ENCODE peak calls at places on chromosomes 13 and 19, in five cellular contexts. Q is CD4-positive, alpha-beta memory T cell; B is iPS DF 6.9; X is left ventricle myocardium inferior; K is naive thymus-derived CD4-positive, alpha-beta T cell. Z is an unnamed sample.

GRCh38 chr13:113209880-113210421 is 538 bp downstream of the CUL4A start:
- DNase-seq in Q (peak; percentile 88), B (no peak), X (peak; percentile 42), K (peak; percentile 80), Z (peak; percentile 78)

GRCh38 chr13:100357764-100358163 is 230.8 kb downstream of the GGACT start:
- DNase-seq in Q (no peak), B (no peak), X (no peak), K (no peak), Z (no peak)

GRCh38 chr13:29436291-29436690 is 159.2 kb downstream of the SLC7A1 start:
- DNase-seq in Q (no peak), B (no peak), X (no peak), K (no peak), Z (no peak)

GRCh38 chr19:40646564-40647254 is 43.7 kb downstream of the NUMBL start:
- DNase-seq in Q (no peak), B (no peak), X (no peak), K (no peak), Z (no peak)

GRCh38 chr19:44803442-44804428 is 5.2 kb upstream of the BCAM start:
- DNase-seq in Q (no peak), B (no peak), X (no peak), K (no peak), Z (no peak)

GRCh38 chr19:39160523-39160861 is 34.9 kb downstream of the PAK4 start:
- DNase-seq in Q (no peak), B (no peak), X (peak; percentile 39), K (no peak), Z (no peak)

GRCh38 chr13:99182439-99182838 is 18.2 kb upstream of the UBAC2 start:
- DNase-seq in Q (no peak), B (no peak), X (no peak), K (no peak), Z (no peak)

GRCh38 chr19:48568345-48568886 is 16.4 kb downstream of the SULT2B1 start:
- DNase-seq in Q (no peak), B (no peak), X (peak; percentile 87), K (no peak), Z (no peak)

GRCh38 chr19:42335971-42336370 is 10.5 kb downstream of the MEGF8 start:
- DNase-seq in Q (no peak), B (no peak), X (no peak), K (no peak), Z (no peak)

GRCh38 chr19:54469496-54469934 is 3.6 kb downstream of the CDC42EP5 start:
- DNase-seq in Q (no peak), B (no peak), X (peak; percentile 67), K (no peak), Z (no peak)

GRCh38 chr19:46428278-46429141 is at the start of gene PNMA8C:
- DNase-seq in Q (peak; percentile 22), B (peak; percentile 85), X (peak; percentile 75), K (no peak), Z (peak; percentile 9)

GRCh38 chr19:1074512-1075283 is 7.7 kb downstream of the ARHGAP45 start:
- DNase-seq in Q (peak; percentile 92), B (no peak), X (peak; percentile 86), K (peak; percentile 84), Z (peak; percentile 93)

GRCh38 chr19:56405062-56405461 is 930 bp downstream of the ZNF583 start:
- DNase-seq in Q (no peak), B (no peak), X (no peak), K (no peak), Z (no peak)
- H3K9me3 ChIP-seq in Q (peaks cover 26% of the 10 kb centered on the region), B (peaks cover 2% of the 10 kb centered on the region), X (peaks cover 66% of the 10 kb centered on the region), K (peaks cover 18% of the 10 kb centered on the region), Z (peaks cover 21% of the 10 kb centered on the region)

DNA sequence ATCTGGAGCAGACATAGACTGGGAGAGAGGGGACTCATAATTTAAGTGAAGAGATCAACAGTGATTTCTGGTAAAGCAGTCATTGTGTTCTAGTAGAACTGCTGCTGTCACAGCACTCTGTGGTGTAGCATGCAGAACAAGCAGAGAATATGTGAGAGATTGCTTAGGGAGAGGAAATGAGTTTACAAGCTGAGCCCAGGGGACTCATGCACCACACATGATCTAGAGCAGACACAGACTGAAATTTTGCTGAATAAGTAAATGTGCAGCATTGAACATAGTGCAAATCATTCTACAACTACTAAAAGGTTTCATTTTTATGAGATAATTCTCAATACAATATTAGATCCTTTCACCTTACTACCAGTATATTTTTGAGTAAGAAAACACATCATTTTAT is 125.7 kb downstream of the MYO16 start:
- DNase-seq in Q (no peak), B (no peak), X (no peak), K (no peak), Z (no peak)
- H3K4me3 ChIP-seq in Q (no peak overlapping the region), B (no peak overlapping the region), X (no peak overlapping the region), K (no peak overlapping the region), Z (no peak overlapping the region)

GRCh38 chr19:4266253-4267000 is 12.6 kb upstream of the SHD start:
- DNase-seq in Q (no peak), B (no peak), X (no peak), K (no peak), Z (no peak)

GRCh38 chr19:4267901-4268815 is 10.9 kb upstream of the SHD start:
- DNase-seq in Q (no peak), B (no peak), X (no peak), K (no peak), Z (no peak)

GRCh38 chr19:4267101-4267900 is 11.8 kb upstream of the SHD start:
- DNase-seq in Q (peak; percentile 46), B (peak; percentile 88), X (peak; percentile 42), K (peak; percentile 33), Z (peak; percentile 19)

GRCh38 chr19:4268816-4269430 is 10.1 kb upstream of the SHD start:
- DNase-seq in Q (no peak), B (no peak), X (no peak), K (no peak), Z (no peak)

DNA sequence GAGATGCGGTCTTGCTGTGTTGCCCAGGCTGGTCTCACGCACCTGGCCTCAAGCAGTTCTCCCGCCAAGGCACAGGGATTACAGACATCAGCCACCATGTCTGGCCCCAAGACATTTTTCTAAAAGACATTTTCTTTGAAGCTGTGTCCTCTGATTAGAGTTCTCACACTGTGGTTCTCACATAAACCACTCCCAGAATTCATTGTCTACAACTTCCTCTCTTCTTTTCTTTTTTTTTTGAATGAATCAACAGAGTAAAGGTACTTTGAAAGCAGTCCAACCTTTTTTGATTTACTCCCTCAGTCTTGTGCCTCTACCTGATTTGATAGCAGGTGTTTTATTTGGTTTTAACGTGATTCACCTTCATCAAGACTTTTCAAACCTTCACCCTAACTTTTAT is 14.3 kb upstream of the SHD start:
- DNase-seq in Q (peak; percentile 36), B (no peak), X (no peak), K (peak; percentile 22), Z (no peak)
- H3K4me1 ChIP-seq in Q (peaks cover 7% of the 10 kb centered on the region), B (no peaks in the 10 kb centered on the region), X (no peaks in the 10 kb centered on the region), K (no peaks in the 10 kb centered on the region), Z (no peaks in the 10 kb centered on the region)

DNA sequence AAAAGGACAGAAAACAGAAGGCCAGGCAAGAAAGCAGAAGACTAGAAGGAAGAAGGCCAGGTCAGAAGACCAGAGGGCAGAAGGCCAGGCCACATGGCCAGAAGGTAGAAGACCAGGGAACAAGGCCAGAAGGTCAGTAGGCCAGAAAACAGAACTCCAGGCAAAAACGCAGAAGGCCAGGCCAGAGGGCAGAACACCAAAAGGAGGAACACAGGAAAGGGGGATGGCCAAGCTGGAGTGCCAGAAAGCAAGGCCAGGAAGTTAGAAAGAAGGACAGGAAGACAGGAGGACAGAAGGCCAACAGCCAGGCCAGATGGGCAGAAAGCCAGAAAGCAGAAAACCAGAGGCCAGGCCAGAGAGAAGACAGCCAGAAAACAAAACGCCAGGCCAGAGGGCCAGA is 185.4 kb downstream of the TUBA3C start:
- DNase-seq in Q (no peak), B (no peak), X (no peak), K (no peak), Z (no peak)
- H3K9me3 ChIP-seq in Q (no peaks in the 10 kb centered on the region), B (peaks cover 47% of the 10 kb centered on the region), X (peaks cover 54% of the 10 kb centered on the region), K (no peaks in the 10 kb centered on the region), Z (no peaks in the 10 kb centered on the region)

DNA sequence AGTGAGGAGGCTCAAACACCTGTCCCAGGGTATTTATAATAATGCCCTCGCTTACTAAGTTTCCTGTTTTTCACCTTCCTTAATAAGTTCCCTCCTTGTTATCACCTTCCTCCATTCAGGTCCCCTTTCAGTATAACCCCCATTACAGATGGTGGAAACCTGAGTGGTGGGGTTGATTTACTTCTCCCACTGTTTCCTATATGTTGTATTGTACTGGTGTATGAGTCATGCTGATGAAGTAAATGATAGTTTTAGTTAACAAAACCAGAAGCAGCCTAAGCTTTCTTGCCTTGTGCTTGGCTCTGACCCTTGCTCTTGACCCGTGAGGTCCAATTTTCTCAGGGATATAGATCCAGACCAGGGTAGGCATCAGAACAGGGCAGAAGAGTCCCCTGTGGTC is 22.3 kb upstream of the TNFSF11 start:
- DNase-seq in Q (no peak), B (no peak), X (no peak), K (no peak), Z (no peak)
- H3K4me3 ChIP-seq in Q (no peak overlapping the region), B (no peak overlapping the region), X (no peak overlapping the region), K (no peak overlapping the region), Z (no peak overlapping the region)

DNA sequence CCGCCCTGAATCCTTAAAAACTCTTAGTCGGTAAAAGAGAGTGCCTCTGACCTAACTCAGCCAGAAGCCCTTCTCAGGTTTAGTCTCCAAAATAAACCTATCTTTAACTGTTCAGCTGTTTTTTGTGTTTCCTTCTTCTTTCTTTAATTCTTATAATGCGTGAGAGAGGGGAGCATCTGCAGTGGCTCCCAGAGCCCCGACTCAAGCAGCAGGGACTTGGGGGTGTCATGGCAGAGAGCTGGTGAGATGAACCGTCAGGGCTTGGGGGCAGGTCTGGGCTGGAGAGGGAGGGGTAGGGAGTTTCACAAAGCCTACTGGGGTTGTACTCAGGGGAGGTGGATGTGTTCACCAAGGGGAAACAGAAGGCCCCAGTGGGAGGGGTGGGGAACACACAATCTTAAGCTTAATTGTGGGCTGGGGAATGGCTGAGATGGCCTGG is 16.8 kb upstream of the SIGLEC6 start:
- DNase-seq in Q (no peak), B (no peak), X (no peak), K (no peak), Z (no peak)
- H3K4me1 ChIP-seq in Q (no peaks in the 10 kb centered on the region), B (no peaks in the 10 kb centered on the region), X (no peaks in the 10 kb centered on the region), K (no peaks in the 10 kb centered on the region), Z (no peaks in the 10 kb centered on the region)

DNA sequence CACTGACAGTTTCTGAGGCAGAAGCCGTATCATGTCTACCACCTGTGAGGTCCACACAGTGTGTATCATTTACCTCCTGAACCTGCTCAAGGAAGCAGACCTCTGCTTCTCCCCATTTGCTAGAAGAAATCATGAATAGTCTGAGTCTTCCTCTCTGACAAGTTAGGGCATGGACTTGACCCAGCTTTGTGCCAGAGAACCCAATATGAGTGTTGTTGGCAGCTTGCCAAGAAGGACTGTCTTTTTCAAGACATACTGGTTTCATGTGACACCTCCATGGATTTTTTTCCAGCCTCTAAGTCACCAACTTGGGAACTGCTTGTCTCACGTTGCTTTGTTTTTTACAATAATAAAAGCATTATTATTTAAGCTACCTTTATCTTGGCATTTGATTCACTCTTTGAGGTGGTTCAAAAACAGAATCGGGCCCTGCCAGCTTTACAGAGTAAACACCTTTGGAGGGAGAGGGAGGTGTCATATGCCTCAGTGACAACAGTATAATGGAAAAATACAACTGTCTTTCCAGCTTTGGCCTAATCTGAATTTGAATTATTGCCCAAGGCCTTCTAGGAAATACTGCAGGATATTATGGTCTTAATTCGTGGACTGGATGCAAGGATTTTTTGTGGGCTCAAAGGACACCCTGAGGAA is 9.6 kb downstream of the ZNF211 start:
- DNase-seq in Q (no peak), B (no peak), X (no peak), K (no peak), Z (no peak)
- H3K9me3 ChIP-seq in Q (peaks cover 51% of the 10 kb centered on the region), B (peaks cover 2% of the 10 kb centered on the region), X (peaks cover 92% of the 10 kb centered on the region), K (peaks cover 37% of the 10 kb centered on the region), Z (peaks cover 50% of the 10 kb centered on the region)